ENCODE peak calls at places on chromosome 20, in six cellular contexts. O is NCI-H524; B is keratinocyte; Q is fibroblast of the conjunctiva; C is NCI-H187; X is activated CD4-positive, alpha-beta T cell treated with anti-CD3 and anti-CD28 coated beads for 4 hours. R is an unnamed sample.

GRCh38 chr20:46185353-46185752 is 67.2 kb downstream of the CD40 start:
- DNase-seq in O (no peak), B (no peak), Q (no peak), C (no peak), X (no peak), R (no peak)

GRCh38 chr20:37575884-37576283 is 48.2 kb upstream of the BLCAP start:
- DNase-seq in O (no peak), B (no peak), Q (no peak), C (no peak), X (no peak), R (no peak)

GRCh38 chr20:5727018-5727515 is 23.1 kb upstream of the SHLD1 start:
- DNase-seq in O (no peak), B (no peak), Q (no peak), C (no peak), X (no peak), R (no peak)

GRCh38 chr20:57065646-57066045 is 200.8 kb downstream of the BMP7 start:
- DNase-seq in O (no peak), B (no peak), Q (no peak), C (no peak), X (no peak), R (no peak)

GRCh38 chr20:51412333-51412761 is 130.2 kb downstream of the NFATC2 start:
- DNase-seq in O (no peak), B (no peak), Q (peak), C (no peak), X (no peak), R (peak)

GRCh38 chr20:23412026-23412425 is 9.3 kb downstream of the NAPB start:
- DNase-seq in O (peak), B (no peak), Q (no peak), C (no peak), X (no peak), R (peak)

GRCh38 chr20:59455392-59456341 is 148.7 kb upstream of the PHACTR3 start:
- DNase-seq in O (peak), B (no peak), Q (no peak), C (no peak), X (no peak), R (no peak)

GRCh38 chr20:47480705-47481104 is 21.0 kb upstream of the NCOA3 start:
- DNase-seq in O (no peak), B (no peak), Q (no peak), C (no peak), X (no peak), R (no peak)

GRCh38 chr20:52914870-52915269 is 57.3 kb upstream of the TSHZ2 start:
- DNase-seq in O (no peak), B (no peak), Q (no peak), C (no peak), X (no peak), R (no peak)

GRCh38 chr20:63538204-63539091 is 1.3 kb upstream of the PTK6 start:
- DNase-seq in O (no peak), B (no peak), Q (no peak), C (no peak), X (peak), R (no peak)

GRCh38 chr20:32296412-32296811 is 19.0 kb downstream of the KIF3B start:
- DNase-seq in O (no peak), B (no peak), Q (no peak), C (no peak), X (no peak), R (no peak)

GRCh38 chr20:38985603-38986170 is 23.5 kb downstream of the DHX35 start:
- DNase-seq in O (no peak), B (no peak), Q (peak), C (no peak), X (no peak), R (peak)

R was measured in foreskin fibroblast.